ENCODE peak calls at places on chromosome 9, in six cellular contexts. Q is cardiac muscle cell, V is uterus, X is psoas muscle, H is breast epithelium, M is A549. S is an unnamed sample.
A peak's percentile ranks its signal among the peaks of the same experiment; 100 is the strongest.

GRCh38 chr9:2413196-2413840 is 208.3 kb upstream of the VLDLR start:
- DNase-seq in Q (no peak), H (no peak), V (no peak), M (no peak), X (no peak), S (no peak)

GRCh38 chr9:78289474-78289873 is 7.5 kb upstream of the PSAT1 start:
- DNase-seq in V (no peak), X (no peak), M (no peak), Q (no peak), H (no peak), S (no peak)

GRCh38 chr9:15357050-15357653 is 50.1 kb upstream of the TTC39B start:
- DNase-seq in X (no peak), V (no peak), Q (no peak), M (no peak), H (no peak), S (no peak)

GRCh38 chr9:131018621-131019020 is 9.6 kb downstream of the LAMC3 start:
- DNase-seq in Q (no peak), M (no peak), X (peak; percentile 45), V (no peak), H (no peak), S (no peak)

GRCh38 chr9:20872340-20872977 is 159.0 kb downstream of the HACD4 start:
- DNase-seq in Q (peak; percentile 87), X (no peak), H (no peak), V (no peak), M (no peak), S (no peak)

GRCh38 chr9:629136-629535 is 212.4 kb upstream of the DMRT1 start:
- DNase-seq in Q (no peak), V (no peak), H (no peak), X (no peak), M (no peak), S (no peak)

GRCh38 chr9:129509508-129509907 is 111.4 kb downstream of the C9orf50 start:
- DNase-seq in M (no peak), V (no peak), Q (peak; percentile 75), H (no peak), X (no peak), S (no peak)

GRCh38 chr9:92709240-92709639 is 39.3 kb upstream of the IPPK start:
- DNase-seq in Q (no peak), H (no peak), M (no peak), X (no peak), V (no peak), S (no peak)

GRCh38 chr9:133714606-133715294 is 23.4 kb downstream of the SARDH start:
- DNase-seq in H (no peak), V (peak; percentile 76), Q (peak; percentile 97), X (peak; percentile 70), M (no peak), S (no peak)

GRCh38 chr9:38047301-38048251 is 21.5 kb downstream of the SHB start:
- DNase-seq in V (no peak), M (peak; percentile 94), X (peak; percentile 61), H (peak; percentile 71), Q (peak; percentile 86), S (no peak)

GRCh38 chr9:38057416-38058195 is 11.4 kb downstream of the SHB start:
- DNase-seq in X (no peak), V (no peak), Q (no peak), H (no peak), M (no peak), S (no peak)

GRCh38 chr9:19410594-19410993 is 1.8 kb downstream of the ACER2 start:
- DNase-seq in H (no peak), Q (no peak), X (no peak), M (no peak), V (no peak), S (no peak)

GRCh38 chr9:129173296-129174101 is 4.6 kb downstream of the IER5L start:
- DNase-seq in M (no peak), X (no peak), Q (peak; percentile 13), V (peak; percentile 35), H (no peak), S (no peak)

GRCh38 chr9:36659500-36659899 is 86.8 kb downstream of the MELK start:
- DNase-seq in M (no peak), X (no peak), Q (no peak), V (no peak), H (no peak), S (no peak)
- TF ChIP-seq CTCF in M (no peak), X (no peak), Q (no peak), V (no peak), H (no peak), S (no peak)

GRCh38 chr9:83231039-83231438 is 168.1 kb upstream of the RASEF start:
- DNase-seq in X (no peak), H (no peak), Q (peak; percentile 61), V (no peak), M (no peak), S (no peak)
- H3K4me1 ChIP-seq in X (peaks cover 13% of the 10 kb centered on the region), H (no peaks in the 10 kb centered on the region), Q (peaks cover 20% of the 10 kb centered on the region), V (no peaks in the 10 kb centered on the region), M (peaks cover 9% of the 10 kb centered on the region), S (no peaks in the 10 kb centered on the region)

GRCh38 chr9:110762783-110763182 is 94.2 kb downstream of the MUSK start:
- DNase-seq in H (no peak), V (no peak), X (no peak), Q (no peak), M (no peak), S (no peak)

GRCh38 chr9:110767559-110768063 is 99.0 kb downstream of the MUSK start:
- DNase-seq in V (peak; percentile 56), H (no peak), M (no peak), Q (peak; percentile 97), X (peak; percentile 80), S (no peak)

GRCh38 chr9:110765926-110766325 is 97.3 kb downstream of the MUSK start:
- DNase-seq in M (no peak), Q (no peak), H (no peak), X (no peak), V (no peak), S (no peak)

GRCh38 chr9:110763568-110763967 is 95.0 kb downstream of the MUSK start:
- DNase-seq in Q (no peak), H (no peak), M (no peak), V (no peak), X (no peak), S (no peak)

DNA sequence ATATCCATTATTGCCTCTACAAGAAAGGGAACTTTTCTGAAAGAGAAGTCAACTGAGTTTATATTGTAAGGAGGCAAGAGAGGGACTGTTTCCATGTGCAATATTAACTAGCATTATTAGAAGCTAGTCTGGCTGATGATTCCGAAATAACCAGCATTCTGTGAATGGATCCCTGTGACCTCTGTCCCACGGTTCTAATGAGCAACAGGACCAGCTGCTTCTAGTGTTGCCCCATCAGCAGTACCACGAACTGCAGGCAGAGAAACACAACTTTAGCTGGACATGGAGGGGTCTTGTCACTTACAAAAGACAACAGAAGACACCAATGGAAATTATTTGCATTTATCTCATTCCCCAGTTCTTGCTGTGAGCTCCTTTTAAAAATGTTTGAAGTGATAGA is 95.4 kb downstream of the MUSK start:
- DNase-seq in Q (no peak), M (no peak), H (no peak), V (no peak), X (no peak), S (no peak)
- H3K27ac ChIP-seq in Q (peak overlapping the region; percentile 56), M (no peak overlapping the region), H (no peak overlapping the region), V (no peak overlapping the region), X (no peak overlapping the region), S (no peak overlapping the region)

GRCh38 chr9:22722492-22722891 is 275.9 kb downstream of the DMRTA1 start:
- DNase-seq in X (no peak), Q (no peak), V (no peak), H (no peak), M (no peak), S (no peak)

DNA sequence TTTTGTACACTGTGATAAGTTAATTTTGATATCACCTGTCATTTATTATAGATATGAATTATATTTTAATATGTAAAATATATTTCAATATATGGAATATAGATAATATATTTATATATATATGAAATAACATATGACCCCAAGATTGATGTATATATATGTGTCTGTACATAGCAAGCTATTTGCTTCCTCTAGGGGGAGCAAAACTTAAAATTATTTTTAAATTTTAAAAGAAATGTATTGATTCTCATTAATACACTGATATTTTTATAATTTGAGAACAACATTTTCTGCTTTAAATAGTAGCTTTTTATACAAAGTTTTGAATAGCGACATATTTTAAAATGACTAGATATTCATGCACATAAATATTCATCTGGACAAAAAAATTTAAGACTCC is 272.0 kb downstream of the DMRTA1 start:
- DNase-seq in Q (no peak), M (no peak), X (no peak), H (no peak), V (no peak), S (no peak)
- TF ChIP-seq CTCF in Q (no peak), M (no peak), X (no peak), H (no peak), V (no peak), S (no peak)

DNA sequence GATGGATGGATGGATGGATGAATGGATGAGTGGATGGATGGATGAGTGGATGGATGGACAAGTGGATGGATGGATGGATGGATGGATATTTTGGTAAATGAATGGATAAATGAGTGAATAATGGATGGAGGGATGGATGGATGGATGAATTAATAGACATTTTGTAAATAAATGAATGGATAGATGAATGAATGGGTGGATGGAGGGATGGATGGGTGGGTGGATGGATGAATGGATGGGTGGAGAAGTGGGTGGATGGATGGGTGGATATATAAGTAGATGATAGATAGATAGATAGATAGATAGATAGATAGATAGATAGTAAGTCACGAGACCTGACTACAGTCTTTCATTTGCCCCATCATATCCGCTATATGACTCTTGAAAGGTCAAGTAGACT is 82.7 kb upstream of the OLFM1 start:
- DNase-seq in X (no peak), V (no peak), Q (no peak), M (no peak), H (no peak), S (no peak)
- H3K4me1 ChIP-seq in X (no peaks in the 10 kb centered on the region), V (no peaks in the 10 kb centered on the region), Q (no peaks in the 10 kb centered on the region), M (no peaks in the 10 kb centered on the region), H (no peaks in the 10 kb centered on the region), S (no peaks in the 10 kb centered on the region)

S was measured in ascending aorta.